ENCODE peak calls at places on chromosomes 12 and 14, in eight cellular contexts. U is Panc1, W is erythroblast, V is fibroblast of villous mesenchyme, Y is H4, I is iris pigment epithelial cell, X is SHP77 treated with DMSO at 0.1 percent for 48 hours, Z is astrocyte of the cerebellum. K is an unnamed sample.

GRCh38 chr12:56410768-56411167 is 38.5 kb downstream of the TIMELESS start:
- DNase-seq in V (no peak), I (no peak), Y (no peak), W (no peak), U (no peak), Z (no peak), X (no peak), K (no peak)

GRCh38 chr12:108587826-108588225 is 10.1 kb downstream of the TMEM119 start:
- DNase-seq in Z (no peak), V (no peak), W (no peak), Y (no peak), I (no peak), X (no peak), U (no peak), K (no peak)

GRCh38 chr12:100716949-100717732 is 77.4 kb upstream of the ANO4 start:
- DNase-seq in I (peak; percentile 38), X (no peak), Y (no peak), V (peak; percentile 25), Z (no peak), U (no peak), W (no peak), K (no peak)

GRCh38 chr12:105920161-105920684 is 218.5 kb downstream of the NUAK1 start:
- DNase-seq in I (no peak), W (peak; percentile 30), Z (no peak), Y (no peak), U (no peak), V (peak; percentile 33), X (no peak), K (no peak)

GRCh38 chr14:53881161-53881846 is 75.3 kb downstream of the BMP4 start:
- DNase-seq in X (no peak), W (no peak), V (peak; percentile 95), Y (peak; percentile 16), Z (no peak), I (peak; percentile 91), U (no peak), K (peak; percentile 28)

GRCh38 chr14:99733551-99734405 is 49.7 kb downstream of the CYP46A1 start:
- DNase-seq in X (no peak), W (no peak), V (no peak), I (no peak), Y (no peak), Z (no peak), U (no peak), K (no peak)

GRCh38 chr12:60100150-60100549 is 504.3 kb downstream of the SLC16A7 start:
- DNase-seq in I (peak; percentile 38), U (no peak), W (no peak), Z (no peak), V (no peak), X (no peak), Y (no peak), K (no peak)

GRCh38 chr12:19671695-19672094 is 232.4 kb downstream of the AEBP2 start:
- DNase-seq in Z (no peak), U (no peak), I (no peak), W (no peak), X (no peak), Y (no peak), V (no peak), K (no peak)

GRCh38 chr12:89333564-89334252 is 18.6 kb downstream of the DUSP6 start:
- DNase-seq in I (peak; percentile 41), X (no peak), V (peak; percentile 72), Z (no peak), W (peak; percentile 63), U (no peak), Y (peak; percentile 42), K (no peak)

GRCh38 chr14:94691658-94692029 is 78.3 kb downstream of the GSC start:
- DNase-seq in W (no peak), Z (no peak), U (no peak), I (no peak), X (no peak), V (no peak), Y (no peak), K (no peak)

GRCh38 chr14:102893452-102893851 is 29.0 kb upstream of the AMN start:
- DNase-seq in Z (peak; percentile 84), W (no peak), I (peak; percentile 98), U (no peak), V (peak; percentile 96), X (no peak), Y (no peak), K (no peak)

GRCh38 chr14:84323450-84323849 is 1206.5 kb upstream of the FLRT2 start:
- DNase-seq in Y (no peak), U (no peak), I (no peak), W (no peak), X (no peak), V (no peak), Z (no peak), K (no peak)

GRCh38 chr12:109329710-109330109 is 18.0 kb upstream of the MYO1H start:
- DNase-seq in V (no peak), I (no peak), X (no peak), Z (no peak), U (no peak), Y (no peak), W (no peak), K (no peak)

GRCh38 chr12:96078281-96078761 is 42.9 kb upstream of the LTA4H start:
- DNase-seq in Y (no peak), I (no peak), Z (peak; percentile 62), X (no peak), W (no peak), U (no peak), V (no peak), K (no peak)

GRCh38 chr14:74081491-74081890 is 2.8 kb downstream of the ALDH6A1 start:
- DNase-seq in X (no peak), Y (no peak), W (no peak), Z (no peak), U (no peak), V (no peak), I (no peak), K (no peak)

GRCh38 chr14:64723691-64724577 is 19.7 kb downstream of the PLEKHG3 start:
- DNase-seq in W (no peak), V (peak; percentile 40), Z (no peak), I (peak; percentile 72), X (no peak), Y (no peak), U (no peak), K (peak; percentile 63)

GRCh38 chr12:98698603-98699463 is 53.7 kb downstream of the APAF1 start:
- DNase-seq in V (peak; percentile 48), U (peak; percentile 38), Z (peak; percentile 49), Y (peak; percentile 68), I (peak; percentile 72), X (peak; percentile 2), W (peak; percentile 56), K (no peak)

GRCh38 chr12:117052386-117053049 is 46.7 kb downstream of the TESC start:
- DNase-seq in Z (no peak), X (no peak), I (no peak), W (no peak), Y (no peak), V (no peak), U (no peak), K (no peak)

GRCh38 chr14:104102282-104102914 is 16.9 kb downstream of the ASPG start:
- DNase-seq in I (no peak), W (no peak), U (no peak), V (no peak), Z (no peak), X (no peak), Y (no peak), K (no peak)

GRCh38 chr14:31319701-31320100 is 100.6 kb downstream of the HEATR5A start:
- DNase-seq in W (no peak), Z (no peak), I (no peak), U (no peak), X (no peak), Y (no peak), V (no peak), K (no peak)